ENCODE peak calls at places on chromosomes 6 and 20, in four cellular contexts. One of them, this sample, is unnamed.

GRCh38 chr6:170393033-170393432 is 86.5 kb downstream of the FAM120B start:
- DNase-seq in RKO: no peak
- DNase-seq in GM12865: no peak
- DNase-seq in NCI-H748 treated with DMSO at 0.1 percent for 48 hours: no peak
- DNase-seq in this sample: no peak

GRCh38 chr6:163243083-163243482 is 171.4 kb upstream of the QKI start:
- DNase-seq in RKO: no peak
- DNase-seq in NCI-H748 treated with DMSO at 0.1 percent for 48 hours: no peak
- DNase-seq in GM12865: no peak
- DNase-seq in this sample: no peak

GRCh38 chr6:146337376-146337775 is 206.3 kb upstream of the RAB32 start:
- DNase-seq in RKO: no peak
- DNase-seq in GM12865: no peak
- DNase-seq in NCI-H748 treated with DMSO at 0.1 percent for 48 hours: no peak
- DNase-seq in this sample: no peak

GRCh38 chr6:135054575-135055498 is at the start of gene HBS1L:
- DNase-seq in NCI-H748 treated with DMSO at 0.1 percent for 48 hours: peak
- DNase-seq in RKO: peak
- DNase-seq in GM12865: peak
- DNase-seq in this sample: peak

GRCh38 chr6:160036331-160036695 is 67.4 kb downstream of the IGF2R start:
- DNase-seq in NCI-H748 treated with DMSO at 0.1 percent for 48 hours: no peak
- DNase-seq in GM12865: no peak
- DNase-seq in RKO: no peak
- DNase-seq in this sample: no peak

GRCh38 chr6:60671369-60671768 is 1614.7 kb downstream of the KHDRBS2 start:
- DNase-seq in NCI-H748 treated with DMSO at 0.1 percent for 48 hours: no peak
- DNase-seq in RKO: no peak
- DNase-seq in GM12865: no peak
- DNase-seq in this sample: no peak

GRCh38 chr20:52569201-52569600 is 377.6 kb upstream of the ZFP64 start:
- DNase-seq in GM12865: no peak
- DNase-seq in RKO: no peak
- DNase-seq in NCI-H748 treated with DMSO at 0.1 percent for 48 hours: no peak
- DNase-seq in this sample: no peak

GRCh38 chr6:85920782-85921181 is 278.1 kb upstream of the SYNCRIP start:
- DNase-seq in NCI-H748 treated with DMSO at 0.1 percent for 48 hours: no peak
- DNase-seq in RKO: no peak
- DNase-seq in GM12865: no peak
- DNase-seq in this sample: no peak

GRCh38 chr6:163863565-163863964 is 449.0 kb downstream of the QKI start:
- DNase-seq in RKO: no peak
- DNase-seq in GM12865: no peak
- DNase-seq in NCI-H748 treated with DMSO at 0.1 percent for 48 hours: no peak
- DNase-seq in this sample: no peak

GRCh38 chr20:60512436-60512835 is 554.2 kb downstream of the CDH26 start:
- DNase-seq in RKO: no peak
- DNase-seq in GM12865: no peak
- DNase-seq in NCI-H748 treated with DMSO at 0.1 percent for 48 hours: no peak
- DNase-seq in this sample: no peak

GRCh38 chr6:166312832-166313231 is 4.6 kb upstream of the PRR18 start:
- DNase-seq in GM12865: no peak
- DNase-seq in NCI-H748 treated with DMSO at 0.1 percent for 48 hours: no peak
- DNase-seq in RKO: no peak
- DNase-seq in this sample: no peak

GRCh38 chr20:31833130-31833930 is 12.1 kb downstream of the FOXS1 start:
- DNase-seq in GM12865: peak
- DNase-seq in RKO: peak
- DNase-seq in NCI-H748 treated with DMSO at 0.1 percent for 48 hours: no peak
- DNase-seq in this sample: peak

GRCh38 chr20:58492795-58493538 is 22.2 kb downstream of the APCDD1L start:
- DNase-seq in RKO: peak
- DNase-seq in NCI-H748 treated with DMSO at 0.1 percent for 48 hours: no peak
- DNase-seq in GM12865: no peak
- DNase-seq in this sample: no peak

GRCh38 chr6:36655073-36655847 is 23.3 kb upstream of the CDKN1A start:
- DNase-seq in RKO: no peak
- DNase-seq in NCI-H748 treated with DMSO at 0.1 percent for 48 hours: no peak
- DNase-seq in GM12865: peak
- DNase-seq in this sample: no peak

GRCh38 chr6:43760799-43761168 is 9.2 kb upstream of the VEGFA start:
- DNase-seq in NCI-H748 treated with DMSO at 0.1 percent for 48 hours: no peak
- DNase-seq in GM12865: no peak
- DNase-seq in RKO: no peak
- DNase-seq in this sample: no peak

GRCh38 chr20:19777981-19778380 is 19.9 kb downstream of the RIN2 start:
- DNase-seq in NCI-H748 treated with DMSO at 0.1 percent for 48 hours: no peak
- DNase-seq in GM12865: no peak
- DNase-seq in RKO: no peak
- DNase-seq in this sample: no peak

GRCh38 chr6:14925025-14925595 is 320.8 kb upstream of the JARID2 start:
- DNase-seq in GM12865: no peak
- DNase-seq in NCI-H748 treated with DMSO at 0.1 percent for 48 hours: no peak
- DNase-seq in RKO: no peak
- DNase-seq in this sample: no peak